ENCODE peak calls at places on chromosomes 5 and 9, in seven cellular contexts. One of them, this sample, is unnamed.

GRCh38 chr9:88747768-88748167 is 212.8 kb downstream of the NXNL2 start:
- DNase-seq in A549: peak
- DNase-seq in tibial artery: no peak
- DNase-seq in Calu3: no peak
- DNase-seq in lung: no peak
- DNase-seq in H9: peak
- DNase-seq in neural progenitor cell: no peak
- DNase-seq in this sample: peak

GRCh38 chr9:84383178-84383577 is 42.6 kb upstream of the SLC28A3 start:
- DNase-seq in lung: no peak
- DNase-seq in A549: no peak
- DNase-seq in H9: no peak
- DNase-seq in neural progenitor cell: no peak
- DNase-seq in Calu3: no peak
- DNase-seq in tibial artery: no peak
- DNase-seq in this sample: no peak

GRCh38 chr5:59423021-59423420 is 470.5 kb downstream of the PDE4D start:
- DNase-seq in tibial artery: no peak
- DNase-seq in H9: no peak
- DNase-seq in lung: no peak
- DNase-seq in A549: no peak
- DNase-seq in neural progenitor cell: no peak
- DNase-seq in Calu3: no peak
- DNase-seq in this sample: no peak

GRCh38 chr9:129679537-129679936 is 14.1 kb downstream of the PRRX2 start:
- DNase-seq in neural progenitor cell: no peak
- DNase-seq in tibial artery: no peak
- DNase-seq in A549: no peak
- DNase-seq in H9: no peak
- DNase-seq in lung: no peak
- DNase-seq in Calu3: no peak
- DNase-seq in this sample: no peak

GRCh38 chr5:139897982-139898381 is 102.4 kb downstream of the PSD2 start:
- DNase-seq in tibial artery: peak
- DNase-seq in lung: no peak
- DNase-seq in H9: no peak
- DNase-seq in neural progenitor cell: no peak
- DNase-seq in Calu3: no peak
- DNase-seq in A549: no peak
- DNase-seq in this sample: no peak

GRCh38 chr5:109849478-109850088 is 159.9 kb downstream of the MAN2A1 start:
- DNase-seq in tibial artery: no peak
- DNase-seq in neural progenitor cell: no peak
- DNase-seq in H9: no peak
- DNase-seq in lung: no peak
- DNase-seq in A549: no peak
- DNase-seq in Calu3: no peak
- DNase-seq in this sample: no peak

GRCh38 chr5:157143127-157143959 is 678 bp upstream of the MED7 start:
- DNase-seq in neural progenitor cell: no peak
- DNase-seq in tibial artery: peak
- DNase-seq in Calu3: peak
- DNase-seq in A549: peak
- DNase-seq in lung: peak
- DNase-seq in H9: no peak
- DNase-seq in this sample: no peak

GRCh38 chr5:173671121-173671949 is 54.9 kb upstream of the BOD1 start:
- DNase-seq in neural progenitor cell: no peak
- DNase-seq in A549: no peak
- DNase-seq in H9: peak
- DNase-seq in tibial artery: peak
- DNase-seq in lung: no peak
- DNase-seq in Calu3: no peak
- DNase-seq in this sample: peak

GRCh38 chr9:93501406-93501805 is 48.0 kb upstream of the FAM120AOS start:
- DNase-seq in Calu3: no peak
- DNase-seq in lung: no peak
- DNase-seq in A549: no peak
- DNase-seq in H9: no peak
- DNase-seq in tibial artery: no peak
- DNase-seq in neural progenitor cell: no peak
- DNase-seq in this sample: no peak

GRCh38 chr5:137752873-137753226 is 1.3 kb downstream of the HNRNPA0 start:
- DNase-seq in H9: peak
- DNase-seq in neural progenitor cell: no peak
- DNase-seq in lung: peak
- DNase-seq in A549: peak
- DNase-seq in tibial artery: no peak
- DNase-seq in Calu3: peak
- DNase-seq in this sample: no peak

GRCh38 chr5:35194636-35195471 is 35.4 kb downstream of the PRLR start:
- DNase-seq in neural progenitor cell: no peak
- DNase-seq in tibial artery: no peak
- DNase-seq in lung: no peak
- DNase-seq in H9: no peak
- DNase-seq in Calu3: no peak
- DNase-seq in A549: no peak
- DNase-seq in this sample: no peak

DNA sequence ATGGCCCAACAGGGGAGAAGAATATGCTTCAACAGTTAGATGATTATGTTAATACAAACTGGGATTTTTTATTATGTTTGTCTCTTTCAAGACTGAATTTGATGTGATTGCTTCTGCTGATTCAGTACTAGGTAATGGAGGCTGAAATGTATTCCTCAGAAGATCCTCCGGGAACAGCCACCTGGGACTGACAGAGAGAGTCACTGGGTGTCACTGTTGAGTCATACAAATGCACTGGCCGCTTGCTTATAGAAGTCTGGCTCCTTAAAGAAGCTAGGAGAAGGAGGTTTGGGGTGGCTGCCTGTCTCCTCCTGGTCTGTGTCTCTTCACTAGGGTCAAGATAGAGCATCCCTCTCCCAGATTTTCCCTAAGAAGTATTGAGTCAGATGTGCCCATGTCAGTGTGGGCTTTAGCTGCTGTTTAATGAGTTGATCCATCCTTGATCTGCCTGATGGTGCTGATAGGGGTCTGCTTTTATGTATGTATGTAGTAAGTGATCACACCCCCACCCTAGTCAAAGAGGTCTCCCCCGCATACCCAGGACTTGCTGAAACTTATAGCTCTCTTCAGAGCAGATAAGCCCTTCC is 773.4 kb downstream of the BRINP1 start:
- DNase-seq in A549: peak
- DNase-seq in H9: peak
- DNase-seq in Calu3: peak
- DNase-seq in neural progenitor cell: peak
- DNase-seq in lung: no peak
- DNase-seq in tibial artery: no peak
- DNase-seq in this sample: peak
- TF ChIP-seq CTCF in A549: peak
- TF ChIP-seq CTCF in H9: peak
- TF ChIP-seq CTCF in Calu3: no peak
- TF ChIP-seq CTCF in neural progenitor cell: peak
- TF ChIP-seq CTCF in lung: no peak
- TF ChIP-seq CTCF in tibial artery: peak
- TF ChIP-seq CTCF in this sample: peak

DNA sequence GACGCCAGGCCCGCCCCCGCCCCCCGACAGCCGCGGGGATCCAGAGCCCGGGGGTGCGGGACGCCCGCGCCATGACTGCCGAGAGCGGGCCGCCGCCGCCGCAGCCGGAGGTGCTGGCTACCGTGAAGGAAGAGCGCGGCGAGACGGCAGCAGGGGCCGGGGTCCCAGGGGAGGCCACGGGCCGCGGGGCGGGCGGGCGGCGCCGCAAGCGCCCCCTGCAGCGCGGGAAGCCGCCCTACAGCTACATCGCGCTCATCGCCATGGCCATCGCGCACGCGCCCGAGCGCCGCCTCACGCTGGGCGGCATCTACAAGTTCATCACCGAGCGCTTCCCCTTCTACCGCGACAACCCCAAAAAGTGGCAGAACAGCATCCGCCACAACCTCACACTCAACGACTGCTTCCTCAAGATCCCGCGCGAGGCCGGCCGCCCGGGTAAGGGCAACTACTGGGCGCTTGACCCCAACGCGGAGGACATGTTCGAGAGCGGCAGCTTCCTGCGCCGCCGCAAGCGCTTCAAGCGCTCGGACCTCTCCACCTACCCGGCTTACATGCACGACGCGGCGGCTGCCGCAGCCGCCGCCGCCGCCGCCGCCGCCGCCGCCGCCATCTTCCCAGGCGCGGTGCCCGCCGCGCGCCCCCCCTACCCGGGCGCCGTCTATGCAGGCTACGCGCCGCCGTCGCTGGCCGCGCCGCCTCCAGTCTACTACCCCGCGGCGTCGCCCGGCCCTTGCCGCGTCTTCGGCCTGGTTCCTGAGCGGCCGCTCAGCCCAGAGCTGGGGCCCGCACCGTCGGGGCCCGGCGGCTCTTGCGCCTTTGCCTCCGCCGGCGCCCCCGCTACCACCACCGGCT is 1.0 kb downstream of the FOXE1 start:
- DNase-seq in A549: peak
- DNase-seq in Calu3: peak
- DNase-seq in lung: no peak
- DNase-seq in neural progenitor cell: peak
- DNase-seq in tibial artery: no peak
- DNase-seq in H9: peak
- DNase-seq in this sample: peak
- TF ChIP-seq CTCF in A549: peak
- TF ChIP-seq CTCF in Calu3: peak
- TF ChIP-seq CTCF in lung: no peak
- TF ChIP-seq CTCF in neural progenitor cell: peak
- TF ChIP-seq CTCF in tibial artery: no peak
- TF ChIP-seq CTCF in H9: peak
- TF ChIP-seq CTCF in this sample: peak

GRCh38 chr9:113395000-113395861 is 5.9 kb downstream of the ALAD start:
- DNase-seq in Calu3: no peak
- DNase-seq in H9: no peak
- DNase-seq in A549: no peak
- DNase-seq in lung: no peak
- DNase-seq in neural progenitor cell: no peak
- DNase-seq in tibial artery: no peak
- DNase-seq in this sample: no peak
- TF ChIP-seq CTCF in Calu3: no peak
- TF ChIP-seq CTCF in H9: no peak
- TF ChIP-seq CTCF in A549: no peak
- TF ChIP-seq CTCF in lung: no peak
- TF ChIP-seq CTCF in neural progenitor cell: no peak
- TF ChIP-seq CTCF in tibial artery: no peak
- TF ChIP-seq CTCF in this sample: no peak

DNA sequence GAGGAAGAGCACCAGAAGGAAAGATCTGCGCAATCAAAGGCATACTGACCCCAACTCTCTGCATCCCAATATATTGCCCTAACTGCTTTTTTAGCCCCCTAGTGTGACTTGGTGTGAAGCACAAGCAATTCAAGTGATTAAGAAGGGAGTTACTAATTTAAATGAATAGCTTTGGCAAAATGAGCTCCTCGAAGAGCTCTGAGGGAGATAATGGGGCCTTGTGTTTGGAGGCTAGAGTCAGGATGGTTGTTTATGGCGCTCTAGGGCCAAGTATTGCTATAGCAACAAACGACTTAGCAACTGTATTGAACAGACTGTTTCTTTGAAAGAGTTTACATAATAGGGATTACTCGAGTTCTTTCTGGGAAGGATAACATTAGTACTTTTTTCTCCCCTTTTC is 11.5 kb upstream of the C5orf58 start:
- DNase-seq in tibial artery: no peak
- DNase-seq in A549: no peak
- DNase-seq in H9: no peak
- DNase-seq in lung: no peak
- DNase-seq in neural progenitor cell: peak
- DNase-seq in Calu3: no peak
- DNase-seq in this sample: no peak
- TF ChIP-seq CTCF in tibial artery: no peak
- TF ChIP-seq CTCF in A549: no peak
- TF ChIP-seq CTCF in H9: peak
- TF ChIP-seq CTCF in lung: no peak
- TF ChIP-seq CTCF in neural progenitor cell: peak
- TF ChIP-seq CTCF in Calu3: peak
- TF ChIP-seq CTCF in this sample: peak

DNA sequence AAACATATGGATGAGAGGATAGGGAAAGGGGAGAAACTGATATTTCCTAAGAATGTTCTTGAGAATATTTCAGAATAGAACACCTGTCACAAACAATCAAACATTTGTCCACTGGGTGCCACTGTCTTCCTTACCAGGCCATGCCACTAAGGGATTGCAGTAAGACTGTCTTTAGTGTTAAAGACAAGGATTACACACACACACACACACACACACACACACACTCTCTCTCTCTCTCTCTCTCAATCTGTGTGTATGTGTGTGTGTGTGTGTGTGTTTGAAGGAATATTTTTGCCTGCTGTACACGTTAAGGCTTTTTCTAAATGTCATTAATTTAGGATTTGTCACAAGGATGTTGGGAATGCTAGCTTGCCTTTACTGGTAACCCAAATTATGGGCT is 54.4 kb downstream of the CCDC192 start:
- DNase-seq in tibial artery: no peak
- DNase-seq in H9: no peak
- DNase-seq in A549: peak
- DNase-seq in lung: no peak
- DNase-seq in neural progenitor cell: peak
- DNase-seq in Calu3: peak
- DNase-seq in this sample: peak
- TF ChIP-seq CTCF in tibial artery: peak
- TF ChIP-seq CTCF in H9: peak
- TF ChIP-seq CTCF in A549: peak
- TF ChIP-seq CTCF in lung: peak
- TF ChIP-seq CTCF in neural progenitor cell: peak
- TF ChIP-seq CTCF in Calu3: peak
- TF ChIP-seq CTCF in this sample: peak

GRCh38 chr9:134205636-134206316 is 41.4 kb upstream of the RNU6ATAC start:
- DNase-seq in tibial artery: no peak
- DNase-seq in Calu3: no peak
- DNase-seq in H9: no peak
- DNase-seq in neural progenitor cell: no peak
- DNase-seq in A549: no peak
- DNase-seq in lung: no peak
- DNase-seq in this sample: peak
- TF ChIP-seq CTCF in tibial artery: no peak
- TF ChIP-seq CTCF in Calu3: no peak
- TF ChIP-seq CTCF in H9: no peak
- TF ChIP-seq CTCF in neural progenitor cell: no peak
- TF ChIP-seq CTCF in A549: no peak
- TF ChIP-seq CTCF in lung: no peak
- TF ChIP-seq CTCF in this sample: no peak

This sample was measured in HFFc6.